ENCODE peak calls at places on chromosomes 13 and 19, in four cellular contexts. One of them, this sample, is unnamed.

GRCh38 chr13:45838171-45838745 is 13.3 kb downstream of the SIAH3 start:
- DNase-seq in GM12878: no peak
- DNase-seq in K562: no peak
- DNase-seq in HepG2: no peak
- DNase-seq in this sample: no peak

GRCh38 chr19:32168111-32168510 is 177.3 kb upstream of the ZNF507 start:
- DNase-seq in HepG2: no peak
- DNase-seq in K562: no peak
- DNase-seq in GM12878: no peak
- DNase-seq in this sample: no peak

GRCh38 chr19:34962945-34963530 is 991 bp downstream of the ZNF792 start:
- DNase-seq in GM12878: no peak
- DNase-seq in K562: peak
- DNase-seq in HepG2: no peak
- DNase-seq in this sample: no peak

GRCh38 chr19:4807188-4807587 is 15.7 kb downstream of the FEM1A start:
- DNase-seq in GM12878: no peak
- DNase-seq in HepG2: no peak
- DNase-seq in K562: no peak
- DNase-seq in this sample: no peak

GRCh38 chr13:71339736-71340135 is 527.3 kb downstream of the DACH1 start:
- DNase-seq in HepG2: no peak
- DNase-seq in K562: no peak
- DNase-seq in GM12878: no peak
- DNase-seq in this sample: no peak

GRCh38 chr19:16066611-16067104 is 9.6 kb upstream of the TPM4 start:
- DNase-seq in GM12878: no peak
- DNase-seq in HepG2: peak
- DNase-seq in K562: peak
- DNase-seq in this sample: no peak

GRCh38 chr13:106234656-106235055 is 300.8 kb downstream of the EFNB2 start:
- DNase-seq in GM12878: no peak
- DNase-seq in HepG2: no peak
- DNase-seq in K562: no peak
- DNase-seq in this sample: no peak

GRCh38 chr13:105037064-105037463 is 1498.4 kb downstream of the EFNB2 start:
- DNase-seq in GM12878: no peak
- DNase-seq in K562: no peak
- DNase-seq in HepG2: no peak
- DNase-seq in this sample: no peak

GRCh38 chr13:107867701-107868661 is 347.4 kb downstream of the LIG4 start:
- DNase-seq in HepG2: no peak
- DNase-seq in K562: peak
- DNase-seq in GM12878: no peak
- DNase-seq in this sample: peak

GRCh38 chr13:106151056-106151699 is 384.3 kb downstream of the EFNB2 start:
- DNase-seq in K562: no peak
- DNase-seq in GM12878: no peak
- DNase-seq in HepG2: no peak
- DNase-seq in this sample: no peak

GRCh38 chr13:31556376-31556775 is 182.9 kb upstream of the RXFP2 start:
- DNase-seq in K562: no peak
- DNase-seq in GM12878: no peak
- DNase-seq in HepG2: no peak
- DNase-seq in this sample: no peak
- TF ChIP-seq FOXK2 in K562: no peak
- TF ChIP-seq FOXK2 in GM12878: no peak
- TF ChIP-seq FOXK2 in HepG2: no peak
- TF ChIP-seq FOXK2 in this sample: no peak

DNA sequence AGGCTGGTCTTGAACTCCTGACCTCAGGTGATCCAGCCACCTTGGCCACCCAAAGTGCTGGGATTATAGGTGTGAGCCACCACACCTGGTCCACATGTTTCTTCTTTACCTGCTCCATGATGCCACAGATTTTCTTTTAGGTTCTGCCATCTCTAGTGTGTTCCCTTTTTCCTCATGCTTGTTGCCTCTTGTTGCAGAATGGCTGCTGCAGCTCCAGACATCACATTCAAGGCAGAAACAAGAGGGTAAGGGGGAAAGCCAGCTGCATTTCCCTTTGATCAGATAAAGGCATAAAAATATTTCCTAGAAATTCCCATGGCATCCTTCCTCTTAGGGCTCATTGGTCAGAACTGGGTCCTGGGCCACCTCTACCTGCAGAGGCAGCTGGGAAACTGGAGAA is 12.3 kb upstream of the CCDC124 start:
- DNase-seq in K562: no peak
- DNase-seq in HepG2: no peak
- DNase-seq in GM12878: no peak
- DNase-seq in this sample: no peak
- TF ChIP-seq TARDBP in K562: no peak
- TF ChIP-seq TARDBP in HepG2: no peak
- TF ChIP-seq TARDBP in GM12878: no peak
- TF ChIP-seq TARDBP in this sample: no peak

GRCh38 chr19:48171584-48172170 is 1.2 kb downstream of the ZSWIM9 start:
- DNase-seq in HepG2: no peak
- DNase-seq in K562: no peak
- DNase-seq in GM12878: no peak
- DNase-seq in this sample: no peak

GRCh38 chr19:48169974-48170803 is at the start of the genes LIG1 and ZSWIM9:
- DNase-seq in HepG2: peak
- DNase-seq in K562: peak
- DNase-seq in GM12878: peak
- DNase-seq in this sample: peak

GRCh38 chr19:48168689-48169088 is 1.5 kb downstream of the LIG1 start:
- DNase-seq in HepG2: no peak
- DNase-seq in K562: no peak
- DNase-seq in GM12878: no peak
- DNase-seq in this sample: no peak

GRCh38 chr19:48169585-48169973 is 565 bp downstream of the LIG1 start:
- DNase-seq in K562: peak
- DNase-seq in HepG2: peak
- DNase-seq in GM12878: no peak
- DNase-seq in this sample: peak

GRCh38 chr19:48170817-48171347 is 402 bp downstream of the ZSWIM9 start:
- DNase-seq in K562: peak
- DNase-seq in HepG2: no peak
- DNase-seq in GM12878: no peak
- DNase-seq in this sample: no peak
- TF ChIP-seq FOXK2 in K562: no peak
- TF ChIP-seq FOXK2 in HepG2: no peak
- TF ChIP-seq FOXK2 in GM12878: no peak
- TF ChIP-seq FOXK2 in this sample: no peak

GRCh38 chr13:31204592-31204991 is 4.8 kb downstream of the B3GLCT start:
- DNase-seq in GM12878: no peak
- DNase-seq in HepG2: peak
- DNase-seq in K562: peak
- DNase-seq in this sample: no peak

GRCh38 chr13:31209172-31209818 is 9.5 kb downstream of the B3GLCT start:
- DNase-seq in K562: no peak
- DNase-seq in HepG2: no peak
- DNase-seq in GM12878: no peak
- DNase-seq in this sample: peak

GRCh38 chr13:31209819-31210209 is 10.0 kb downstream of the B3GLCT start:
- DNase-seq in K562: no peak
- DNase-seq in HepG2: no peak
- DNase-seq in GM12878: no peak
- DNase-seq in this sample: no peak

GRCh38 chr13:31208554-31209122 is 8.9 kb downstream of the B3GLCT start:
- DNase-seq in K562: no peak
- DNase-seq in HepG2: no peak
- DNase-seq in GM12878: no peak
- DNase-seq in this sample: no peak

GRCh38 chr13:31207630-31208549 is 8.1 kb downstream of the B3GLCT start:
- DNase-seq in K562: no peak
- DNase-seq in GM12878: no peak
- DNase-seq in HepG2: no peak
- DNase-seq in this sample: no peak
- TF ChIP-seq TARDBP in K562: no peak
- TF ChIP-seq TARDBP in GM12878: no peak
- TF ChIP-seq TARDBP in HepG2: no peak
- TF ChIP-seq TARDBP in this sample: no peak

This sample was measured in HEK293T.